ENCODE peak calls at places on chromosomes 4 and X, in nine cellular contexts. One of them, this sample, is unnamed.

GRCh38 chr4:154626793-154627484 is 14.5 kb upstream of the FGG start:
- DNase-seq in amygdala: no peak
- DNase-seq in colonic mucosa: peak
- DNase-seq in tibial nerve: no peak
- DNase-seq in stimulated activated CD8-positive, alpha-beta memory T cell treated with anti-CD3 and anti-CD28 coated beads, Interleukin-2, amount 100 ng/mL, for 1 hour: peak
- DNase-seq in uterus: peak
- DNase-seq in Panc1: no peak
- DNase-seq in neural crest cell: peak
- DNase-seq in T-helper 9 cell: no peak
- DNase-seq in this sample: peak

GRCh38 chr4:8029689-8030088 is 90.0 kb upstream of the AFAP1 start:
- DNase-seq in stimulated activated CD8-positive, alpha-beta memory T cell treated with anti-CD3 and anti-CD28 coated beads, Interleukin-2, amount 100 ng/mL, for 1 hour: no peak
- DNase-seq in amygdala: no peak
- DNase-seq in tibial nerve: no peak
- DNase-seq in neural crest cell: no peak
- DNase-seq in colonic mucosa: no peak
- DNase-seq in T-helper 9 cell: no peak
- DNase-seq in Panc1: no peak
- DNase-seq in uterus: no peak
- DNase-seq in this sample: no peak

GRCh38 chr4:125389713-125390112 is 75.0 kb downstream of the FAT4 start:
- DNase-seq in neural crest cell: no peak
- DNase-seq in Panc1: peak
- DNase-seq in T-helper 9 cell: no peak
- DNase-seq in amygdala: no peak
- DNase-seq in colonic mucosa: no peak
- DNase-seq in stimulated activated CD8-positive, alpha-beta memory T cell treated with anti-CD3 and anti-CD28 coated beads, Interleukin-2, amount 100 ng/mL, for 1 hour: no peak
- DNase-seq in tibial nerve: no peak
- DNase-seq in uterus: no peak
- DNase-seq in this sample: no peak

GRCh38 chrX:31580726-31581125 is 508.9 kb upstream of the FTHL17 start:
- DNase-seq in T-helper 9 cell: no peak
- DNase-seq in neural crest cell: no peak
- DNase-seq in tibial nerve: no peak
- DNase-seq in colonic mucosa: no peak
- DNase-seq in uterus: no peak
- DNase-seq in stimulated activated CD8-positive, alpha-beta memory T cell treated with anti-CD3 and anti-CD28 coated beads, Interleukin-2, amount 100 ng/mL, for 1 hour: no peak
- DNase-seq in amygdala: no peak
- DNase-seq in Panc1: no peak
- DNase-seq in this sample: no peak

GRCh38 chr4:3414421-3415279 is 27.1 kb upstream of the HGFAC start:
- DNase-seq in stimulated activated CD8-positive, alpha-beta memory T cell treated with anti-CD3 and anti-CD28 coated beads, Interleukin-2, amount 100 ng/mL, for 1 hour: no peak
- DNase-seq in tibial nerve: peak
- DNase-seq in amygdala: no peak
- DNase-seq in T-helper 9 cell: no peak
- DNase-seq in Panc1: no peak
- DNase-seq in colonic mucosa: no peak
- DNase-seq in neural crest cell: peak
- DNase-seq in uterus: peak
- DNase-seq in this sample: no peak

GRCh38 chr4:184400375-184400870 is 73.9 kb downstream of the IRF2 start:
- DNase-seq in Panc1: peak
- DNase-seq in tibial nerve: no peak
- DNase-seq in T-helper 9 cell: no peak
- DNase-seq in colonic mucosa: no peak
- DNase-seq in uterus: no peak
- DNase-seq in neural crest cell: no peak
- DNase-seq in stimulated activated CD8-positive, alpha-beta memory T cell treated with anti-CD3 and anti-CD28 coated beads, Interleukin-2, amount 100 ng/mL, for 1 hour: no peak
- DNase-seq in amygdala: no peak
- DNase-seq in this sample: no peak

GRCh38 chr4:16294455-16294854 is 68.2 kb upstream of the TAPT1 start:
- DNase-seq in tibial nerve: no peak
- DNase-seq in Panc1: no peak
- DNase-seq in uterus: no peak
- DNase-seq in colonic mucosa: no peak
- DNase-seq in T-helper 9 cell: no peak
- DNase-seq in amygdala: no peak
- DNase-seq in neural crest cell: no peak
- DNase-seq in stimulated activated CD8-positive, alpha-beta memory T cell treated with anti-CD3 and anti-CD28 coated beads, Interleukin-2, amount 100 ng/mL, for 1 hour: no peak
- DNase-seq in this sample: no peak

GRCh38 chr4:53863163-53863562 is 201.2 kb downstream of the CHIC2 start:
- DNase-seq in amygdala: no peak
- DNase-seq in tibial nerve: peak
- DNase-seq in uterus: peak
- DNase-seq in colonic mucosa: no peak
- DNase-seq in T-helper 9 cell: no peak
- DNase-seq in Panc1: no peak
- DNase-seq in neural crest cell: no peak
- DNase-seq in stimulated activated CD8-positive, alpha-beta memory T cell treated with anti-CD3 and anti-CD28 coated beads, Interleukin-2, amount 100 ng/mL, for 1 hour: no peak
- DNase-seq in this sample: no peak

GRCh38 chr4:119103263-119103662 is 32.4 kb upstream of the MYOZ2 start:
- DNase-seq in T-helper 9 cell: no peak
- DNase-seq in stimulated activated CD8-positive, alpha-beta memory T cell treated with anti-CD3 and anti-CD28 coated beads, Interleukin-2, amount 100 ng/mL, for 1 hour: no peak
- DNase-seq in neural crest cell: no peak
- DNase-seq in amygdala: no peak
- DNase-seq in tibial nerve: no peak
- DNase-seq in uterus: no peak
- DNase-seq in colonic mucosa: peak
- DNase-seq in Panc1: peak
- DNase-seq in this sample: no peak

GRCh38 chr4:82975792-82976191 is 34.8 kb downstream of the LIN54 start:
- DNase-seq in tibial nerve: no peak
- DNase-seq in uterus: no peak
- DNase-seq in stimulated activated CD8-positive, alpha-beta memory T cell treated with anti-CD3 and anti-CD28 coated beads, Interleukin-2, amount 100 ng/mL, for 1 hour: no peak
- DNase-seq in colonic mucosa: no peak
- DNase-seq in T-helper 9 cell: no peak
- DNase-seq in amygdala: no peak
- DNase-seq in neural crest cell: no peak
- DNase-seq in Panc1: no peak
- DNase-seq in this sample: no peak

GRCh38 chrX:13194291-13195103 is 125.4 kb downstream of the ATXN3L start:
- DNase-seq in colonic mucosa: no peak
- DNase-seq in tibial nerve: no peak
- DNase-seq in uterus: no peak
- DNase-seq in Panc1: no peak
- DNase-seq in stimulated activated CD8-positive, alpha-beta memory T cell treated with anti-CD3 and anti-CD28 coated beads, Interleukin-2, amount 100 ng/mL, for 1 hour: no peak
- DNase-seq in amygdala: no peak
- DNase-seq in neural crest cell: no peak
- DNase-seq in T-helper 9 cell: no peak
- DNase-seq in this sample: no peak

GRCh38 chrX:154840856-154841255 is 6.4 kb upstream of the SMIM9 start:
- DNase-seq in amygdala: no peak
- DNase-seq in Panc1: peak
- DNase-seq in colonic mucosa: no peak
- DNase-seq in tibial nerve: no peak
- DNase-seq in neural crest cell: no peak
- DNase-seq in T-helper 9 cell: no peak
- DNase-seq in stimulated activated CD8-positive, alpha-beta memory T cell treated with anti-CD3 and anti-CD28 coated beads, Interleukin-2, amount 100 ng/mL, for 1 hour: no peak
- DNase-seq in uterus: no peak
- DNase-seq in this sample: no peak

GRCh38 chr4:93897559-93897958 is 69.0 kb downstream of the ATOH1 start:
- DNase-seq in uterus: no peak
- DNase-seq in T-helper 9 cell: no peak
- DNase-seq in amygdala: no peak
- DNase-seq in colonic mucosa: no peak
- DNase-seq in neural crest cell: no peak
- DNase-seq in tibial nerve: no peak
- DNase-seq in stimulated activated CD8-positive, alpha-beta memory T cell treated with anti-CD3 and anti-CD28 coated beads, Interleukin-2, amount 100 ng/mL, for 1 hour: no peak
- DNase-seq in Panc1: no peak
- DNase-seq in this sample: no peak

GRCh38 chrX:39857780-39858179 is 240.0 kb downstream of the BCOR start:
- DNase-seq in uterus: no peak
- DNase-seq in neural crest cell: no peak
- DNase-seq in colonic mucosa: no peak
- DNase-seq in Panc1: no peak
- DNase-seq in T-helper 9 cell: no peak
- DNase-seq in amygdala: no peak
- DNase-seq in stimulated activated CD8-positive, alpha-beta memory T cell treated with anti-CD3 and anti-CD28 coated beads, Interleukin-2, amount 100 ng/mL, for 1 hour: no peak
- DNase-seq in tibial nerve: no peak
- DNase-seq in this sample: no peak

GRCh38 chrX:150907474-150907873 is 9.0 kb upstream of the CD99L2 start:
- DNase-seq in Panc1: no peak
- DNase-seq in amygdala: no peak
- DNase-seq in T-helper 9 cell: no peak
- DNase-seq in tibial nerve: no peak
- DNase-seq in neural crest cell: no peak
- DNase-seq in colonic mucosa: no peak
- DNase-seq in stimulated activated CD8-positive, alpha-beta memory T cell treated with anti-CD3 and anti-CD28 coated beads, Interleukin-2, amount 100 ng/mL, for 1 hour: no peak
- DNase-seq in uterus: no peak
- DNase-seq in this sample: no peak

GRCh38 chr4:71132486-71132885 is 139.0 kb downstream of the DCK start:
- DNase-seq in tibial nerve: no peak
- DNase-seq in stimulated activated CD8-positive, alpha-beta memory T cell treated with anti-CD3 and anti-CD28 coated beads, Interleukin-2, amount 100 ng/mL, for 1 hour: no peak
- DNase-seq in amygdala: no peak
- DNase-seq in uterus: no peak
- DNase-seq in colonic mucosa: no peak
- DNase-seq in T-helper 9 cell: no peak
- DNase-seq in Panc1: no peak
- DNase-seq in neural crest cell: no peak
- DNase-seq in this sample: no peak

GRCh38 chr4:57243071-57243470 is 132.9 kb upstream of the IGFBP7 start:
- DNase-seq in T-helper 9 cell: no peak
- DNase-seq in uterus: no peak
- DNase-seq in colonic mucosa: no peak
- DNase-seq in amygdala: peak
- DNase-seq in Panc1: no peak
- DNase-seq in tibial nerve: no peak
- DNase-seq in stimulated activated CD8-positive, alpha-beta memory T cell treated with anti-CD3 and anti-CD28 coated beads, Interleukin-2, amount 100 ng/mL, for 1 hour: no peak
- DNase-seq in neural crest cell: no peak
- DNase-seq in this sample: no peak

GRCh38 chr4:17324431-17324830 is 187.5 kb downstream of the QDPR start:
- DNase-seq in colonic mucosa: peak
- DNase-seq in tibial nerve: peak
- DNase-seq in Panc1: no peak
- DNase-seq in stimulated activated CD8-positive, alpha-beta memory T cell treated with anti-CD3 and anti-CD28 coated beads, Interleukin-2, amount 100 ng/mL, for 1 hour: peak
- DNase-seq in T-helper 9 cell: peak
- DNase-seq in neural crest cell: peak
- DNase-seq in uterus: peak
- DNase-seq in amygdala: no peak
- DNase-seq in this sample: no peak

GRCh38 chr4:1771555-1772305 is 21.4 kb upstream of the FGFR3 start:
- DNase-seq in Panc1: no peak
- DNase-seq in colonic mucosa: no peak
- DNase-seq in tibial nerve: no peak
- DNase-seq in neural crest cell: no peak
- DNase-seq in amygdala: no peak
- DNase-seq in uterus: no peak
- DNase-seq in stimulated activated CD8-positive, alpha-beta memory T cell treated with anti-CD3 and anti-CD28 coated beads, Interleukin-2, amount 100 ng/mL, for 1 hour: no peak
- DNase-seq in T-helper 9 cell: no peak
- DNase-seq in this sample: no peak

GRCh38 chrX:9693307-9694001 is 72.2 kb downstream of the GPR143 start:
- DNase-seq in uterus: no peak
- DNase-seq in T-helper 9 cell: no peak
- DNase-seq in stimulated activated CD8-positive, alpha-beta memory T cell treated with anti-CD3 and anti-CD28 coated beads, Interleukin-2, amount 100 ng/mL, for 1 hour: no peak
- DNase-seq in tibial nerve: no peak
- DNase-seq in colonic mucosa: no peak
- DNase-seq in Panc1: no peak
- DNase-seq in amygdala: no peak
- DNase-seq in neural crest cell: no peak
- DNase-seq in this sample: no peak

GRCh38 chrX:149825424-149825823 is 43.7 kb downstream of the MAGEA9 start:
- DNase-seq in uterus: no peak
- DNase-seq in Panc1: no peak
- DNase-seq in amygdala: no peak
- DNase-seq in stimulated activated CD8-positive, alpha-beta memory T cell treated with anti-CD3 and anti-CD28 coated beads, Interleukin-2, amount 100 ng/mL, for 1 hour: no peak
- DNase-seq in T-helper 9 cell: peak
- DNase-seq in neural crest cell: peak
- DNase-seq in tibial nerve: no peak
- DNase-seq in colonic mucosa: no peak
- DNase-seq in this sample: no peak

GRCh38 chr4:2942532-2943363 is 20.5 kb downstream of the NOP14 start:
- DNase-seq in T-helper 9 cell: no peak
- DNase-seq in amygdala: no peak
- DNase-seq in tibial nerve: no peak
- DNase-seq in Panc1: no peak
- DNase-seq in colonic mucosa: peak
- DNase-seq in stimulated activated CD8-positive, alpha-beta memory T cell treated with anti-CD3 and anti-CD28 coated beads, Interleukin-2, amount 100 ng/mL, for 1 hour: no peak
- DNase-seq in uterus: no peak
- DNase-seq in neural crest cell: no peak
- DNase-seq in this sample: no peak

GRCh38 chrX:151929131-151929530 is 16.4 kb downstream of the MAGEA4 start:
- DNase-seq in colonic mucosa: no peak
- DNase-seq in stimulated activated CD8-positive, alpha-beta memory T cell treated with anti-CD3 and anti-CD28 coated beads, Interleukin-2, amount 100 ng/mL, for 1 hour: no peak
- DNase-seq in neural crest cell: no peak
- DNase-seq in Panc1: no peak
- DNase-seq in T-helper 9 cell: no peak
- DNase-seq in tibial nerve: no peak
- DNase-seq in amygdala: no peak
- DNase-seq in uterus: no peak
- DNase-seq in this sample: no peak

GRCh38 chrX:111395132-111395531 is 16.9 kb downstream of the DCX start:
- DNase-seq in neural crest cell: no peak
- DNase-seq in uterus: no peak
- DNase-seq in Panc1: no peak
- DNase-seq in tibial nerve: no peak
- DNase-seq in T-helper 9 cell: no peak
- DNase-seq in colonic mucosa: no peak
- DNase-seq in stimulated activated CD8-positive, alpha-beta memory T cell treated with anti-CD3 and anti-CD28 coated beads, Interleukin-2, amount 100 ng/mL, for 1 hour: no peak
- DNase-seq in amygdala: no peak
- DNase-seq in this sample: no peak

GRCh38 chr4:20351360-20352171 is 99.9 kb downstream of the SLIT2 start:
- DNase-seq in neural crest cell: no peak
- DNase-seq in uterus: no peak
- DNase-seq in amygdala: no peak
- DNase-seq in T-helper 9 cell: no peak
- DNase-seq in Panc1: no peak
- DNase-seq in tibial nerve: no peak
- DNase-seq in colonic mucosa: no peak
- DNase-seq in stimulated activated CD8-positive, alpha-beta memory T cell treated with anti-CD3 and anti-CD28 coated beads, Interleukin-2, amount 100 ng/mL, for 1 hour: no peak
- DNase-seq in this sample: no peak

GRCh38 chr4:47839259-47839658 is 1.4 kb upstream of the CORIN start:
- DNase-seq in uterus: peak
- DNase-seq in tibial nerve: no peak
- DNase-seq in T-helper 9 cell: no peak
- DNase-seq in colonic mucosa: no peak
- DNase-seq in neural crest cell: no peak
- DNase-seq in stimulated activated CD8-positive, alpha-beta memory T cell treated with anti-CD3 and anti-CD28 coated beads, Interleukin-2, amount 100 ng/mL, for 1 hour: no peak
- DNase-seq in Panc1: no peak
- DNase-seq in amygdala: peak
- DNase-seq in this sample: no peak

GRCh38 chr4:175807596-175807995 is 4.5 kb downstream of the GPM6A start:
- DNase-seq in neural crest cell: no peak
- DNase-seq in colonic mucosa: no peak
- DNase-seq in stimulated activated CD8-positive, alpha-beta memory T cell treated with anti-CD3 and anti-CD28 coated beads, Interleukin-2, amount 100 ng/mL, for 1 hour: no peak
- DNase-seq in tibial nerve: no peak
- DNase-seq in uterus: no peak
- DNase-seq in Panc1: no peak
- DNase-seq in T-helper 9 cell: no peak
- DNase-seq in amygdala: no peak
- DNase-seq in this sample: no peak

GRCh38 chr4:244471-244870 is 60.8 kb downstream of the ZNF732 start:
- DNase-seq in stimulated activated CD8-positive, alpha-beta memory T cell treated with anti-CD3 and anti-CD28 coated beads, Interleukin-2, amount 100 ng/mL, for 1 hour: peak
- DNase-seq in Panc1: peak
- DNase-seq in neural crest cell: peak
- DNase-seq in amygdala: peak
- DNase-seq in uterus: peak
- DNase-seq in tibial nerve: no peak
- DNase-seq in T-helper 9 cell: peak
- DNase-seq in colonic mucosa: peak
- DNase-seq in this sample: peak

GRCh38 chrX:22314211-22314610 is 41.5 kb downstream of the CBLL2 start:
- DNase-seq in colonic mucosa: no peak
- DNase-seq in T-helper 9 cell: no peak
- DNase-seq in uterus: no peak
- DNase-seq in tibial nerve: no peak
- DNase-seq in stimulated activated CD8-positive, alpha-beta memory T cell treated with anti-CD3 and anti-CD28 coated beads, Interleukin-2, amount 100 ng/mL, for 1 hour: no peak
- DNase-seq in Panc1: no peak
- DNase-seq in neural crest cell: no peak
- DNase-seq in amygdala: no peak
- DNase-seq in this sample: no peak

GRCh38 chrX:276588-277171 is 4.5 kb upstream of the PLCXD1 start:
- DNase-seq in neural crest cell: no peak
- DNase-seq in tibial nerve: no peak
- DNase-seq in stimulated activated CD8-positive, alpha-beta memory T cell treated with anti-CD3 and anti-CD28 coated beads, Interleukin-2, amount 100 ng/mL, for 1 hour: no peak
- DNase-seq in T-helper 9 cell: peak
- DNase-seq in colonic mucosa: peak
- DNase-seq in amygdala: no peak
- DNase-seq in uterus: no peak
- DNase-seq in Panc1: no peak
- DNase-seq in this sample: no peak

GRCh38 chr4:72457158-72457557 is 111.9 kb downstream of the ADAMTS3 start:
- DNase-seq in tibial nerve: no peak
- DNase-seq in stimulated activated CD8-positive, alpha-beta memory T cell treated with anti-CD3 and anti-CD28 coated beads, Interleukin-2, amount 100 ng/mL, for 1 hour: no peak
- DNase-seq in amygdala: no peak
- DNase-seq in colonic mucosa: no peak
- DNase-seq in neural crest cell: no peak
- DNase-seq in T-helper 9 cell: no peak
- DNase-seq in uterus: no peak
- DNase-seq in Panc1: no peak
- DNase-seq in this sample: no peak

This sample was measured in lung.